ENCODE peak calls at places on chromosomes 5 and 9, in five cellular contexts. N is RWPE1, H is pancreas, X is testis, E is dorsolateral prefrontal cortex. V is an unnamed sample.

GRCh38 chr9:101094686-101095085 is 66.2 kb downstream of the PLPPR1 start:
- DNase-seq in N (no peak), H (no peak), X (no peak), E (no peak), V (no peak)

GRCh38 chr5:84564311-84564710 is 179.6 kb upstream of the EDIL3 start:
- DNase-seq in N (no peak), H (no peak), X (no peak), E (no peak), V (no peak)

GRCh38 chr5:63963080-63963735 is 963 bp upstream of the HTR1A start:
- DNase-seq in N (peak), H (no peak), X (peak), E (peak), V (no peak)

GRCh38 chr5:74578356-74579044 is 62.0 kb downstream of the ENC1 start:
- DNase-seq in N (no peak), H (no peak), X (no peak), E (no peak), V (no peak)

GRCh38 chr9:134493471-134494272 is 147.9 kb upstream of the COL5A1 start:
- DNase-seq in N (no peak), H (peak), X (no peak), E (no peak), V (no peak)

GRCh38 chr9:13992136-13992798 is 321.7 kb downstream of the NFIB start:
- DNase-seq in N (no peak), H (no peak), X (no peak), E (no peak), V (no peak)

GRCh38 chr5:112492291-112492690 is 73.2 kb upstream of the EPB41L4A start:
- DNase-seq in N (peak), H (no peak), X (peak), E (peak), V (peak)

GRCh38 chr5:4882186-4882585 is 257.9 kb upstream of the ADAMTS16 start:
- DNase-seq in N (no peak), H (no peak), X (no peak), E (no peak), V (no peak)

GRCh38 chr5:34521628-34522290 is 134.4 kb upstream of the RAI14 start:
- DNase-seq in N (no peak), H (no peak), X (no peak), E (no peak), V (no peak)

DNA sequence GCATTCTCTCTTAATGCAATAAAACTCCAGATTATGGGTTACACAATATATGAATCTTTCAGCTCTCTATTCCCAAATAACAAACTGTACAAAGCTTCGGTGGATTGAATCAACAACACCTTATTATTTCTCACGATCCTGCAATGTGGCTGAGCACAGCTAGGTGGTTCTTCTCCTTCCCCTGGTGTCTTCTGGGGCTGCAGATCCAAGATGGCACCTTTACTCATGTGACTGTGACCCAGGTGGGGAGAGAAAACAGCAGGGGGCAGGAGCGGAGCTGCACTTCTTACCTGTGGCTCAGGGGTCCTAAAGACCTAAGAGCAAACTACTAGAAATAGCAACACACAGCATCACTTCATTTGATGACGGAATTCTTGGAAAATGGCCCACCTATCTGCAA is 233.1 kb downstream of the IRX1 start:
- DNase-seq in N (no peak), H (no peak), X (no peak), E (no peak), V (no peak)
- TF ChIP-seq CTCF in N (no peak), H (no peak), X (no peak), E (no peak), V (no peak)

DNA sequence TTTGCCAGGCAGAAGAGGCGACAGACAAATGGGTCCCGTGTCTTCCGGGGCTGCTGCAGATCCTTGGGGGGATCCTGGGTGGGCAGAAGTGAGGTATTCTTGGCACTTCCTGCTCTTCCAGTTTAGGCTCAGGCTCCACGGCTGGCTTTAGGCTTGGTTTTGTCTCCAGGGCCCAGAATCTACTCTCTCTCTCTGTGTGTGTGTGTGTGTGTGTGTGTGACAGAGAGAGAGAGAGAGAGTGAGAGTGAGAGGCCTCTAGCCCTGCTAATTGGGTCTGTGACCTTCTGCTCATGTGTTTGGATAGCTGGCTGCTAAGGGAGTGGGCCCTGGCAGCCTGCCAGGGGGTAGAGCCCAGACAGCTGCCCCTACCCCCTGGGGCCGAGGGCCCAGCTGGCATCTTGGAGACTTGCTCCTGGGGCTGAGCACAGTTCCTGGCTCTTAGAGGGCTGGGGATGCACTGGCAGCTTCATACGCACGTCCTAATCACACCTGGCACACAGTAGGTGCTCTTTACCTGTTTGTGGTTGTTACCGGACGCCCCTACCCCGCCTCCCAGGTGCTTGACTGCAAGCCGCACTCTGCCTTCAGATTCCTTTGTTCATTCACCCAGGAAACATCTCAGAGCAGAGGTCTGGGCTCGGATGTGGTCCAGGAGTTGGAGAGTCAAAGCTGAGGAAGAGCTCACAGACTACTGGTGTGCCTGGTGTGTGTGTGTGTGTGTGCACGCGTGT is 39.4 kb downstream of the CRB2 start:
- DNase-seq in N (no peak), H (no peak), X (no peak), E (no peak), V (no peak)
- H3K27ac ChIP-seq in N (no peak), H (no peak), X (no peak), E (no peak), V (no peak)

DNA sequence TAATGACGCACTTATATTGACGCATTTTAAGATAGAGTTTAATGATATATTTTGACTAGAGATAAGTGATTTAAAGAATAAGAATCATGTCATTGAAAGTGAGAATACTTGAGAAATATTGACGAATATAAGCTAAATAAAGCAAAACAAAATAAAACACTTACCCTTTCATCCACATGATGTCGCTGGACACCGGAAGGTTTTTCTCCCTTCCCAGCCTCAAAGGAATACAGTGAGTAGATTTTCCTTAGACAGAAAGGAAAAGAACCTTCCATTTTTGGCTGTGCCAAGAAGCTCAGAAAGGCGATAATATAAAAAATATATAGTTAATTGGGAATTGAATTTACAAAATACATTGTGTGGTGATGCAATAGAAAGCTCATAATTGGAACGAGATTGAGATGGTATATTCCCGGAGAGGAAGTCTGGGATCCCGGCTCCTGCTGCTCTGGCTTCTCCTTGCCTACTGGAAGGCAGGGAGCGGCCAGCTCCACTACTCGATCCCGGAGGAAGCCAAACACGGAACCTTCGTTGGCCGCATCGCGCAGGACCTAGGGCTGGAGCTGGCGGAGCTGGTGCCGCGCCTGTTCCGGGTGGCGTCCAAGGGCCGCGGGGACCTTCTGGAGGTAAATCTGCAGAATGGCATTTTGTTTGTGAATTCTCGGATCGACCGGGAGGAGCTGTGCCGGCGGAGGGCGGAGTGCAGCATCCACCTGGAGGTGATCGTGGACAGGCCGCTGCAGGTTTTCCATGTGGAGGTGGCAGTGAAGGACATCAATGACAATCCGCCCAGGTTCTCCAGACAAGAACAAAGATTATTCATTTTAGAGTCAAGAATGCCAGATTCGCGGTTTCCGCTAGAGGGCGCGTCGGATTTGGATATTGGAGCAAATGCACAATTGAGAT is at the start of gene PCDHA5:
- DNase-seq in N (no peak), H (no peak), X (peak), E (peak), V (no peak)
- TF ChIP-seq CTCF in N (peak), H (no peak), X (peak), E (peak), V (peak)

DNA sequence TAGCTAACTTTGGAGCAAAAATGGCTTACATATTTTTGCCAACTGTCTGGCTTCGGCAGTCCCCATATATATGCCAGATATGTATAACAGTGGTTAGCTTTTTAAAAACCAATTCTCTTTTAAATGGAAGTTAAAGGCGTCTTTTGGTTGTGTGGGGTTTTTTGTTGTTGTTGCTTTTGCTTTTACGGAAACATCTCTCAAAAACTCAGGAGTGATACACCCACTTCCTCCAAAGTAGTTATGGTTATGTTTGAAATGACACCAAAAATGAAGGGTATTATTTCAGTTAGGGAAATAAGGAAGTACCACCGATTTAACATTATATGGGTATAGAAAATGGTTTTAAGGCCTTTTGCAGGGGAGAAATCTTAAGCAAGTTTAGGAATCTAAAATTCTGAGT is 2.3 kb downstream of the CNOT8 start:
- DNase-seq in N (no peak), H (no peak), X (no peak), E (no peak), V (no peak)
- H3K27ac ChIP-seq in N (no peak), H (no peak), X (peak), E (peak), V (peak)

GRCh38 chr9:99012957-99013512 is 69.3 kb downstream of the COL15A1 start:
- DNase-seq in N (no peak), H (no peak), X (no peak), E (no peak), V (no peak)
- TF ChIP-seq CTCF in N (no peak), H (no peak), X (peak), E (peak), V (peak)

DNA sequence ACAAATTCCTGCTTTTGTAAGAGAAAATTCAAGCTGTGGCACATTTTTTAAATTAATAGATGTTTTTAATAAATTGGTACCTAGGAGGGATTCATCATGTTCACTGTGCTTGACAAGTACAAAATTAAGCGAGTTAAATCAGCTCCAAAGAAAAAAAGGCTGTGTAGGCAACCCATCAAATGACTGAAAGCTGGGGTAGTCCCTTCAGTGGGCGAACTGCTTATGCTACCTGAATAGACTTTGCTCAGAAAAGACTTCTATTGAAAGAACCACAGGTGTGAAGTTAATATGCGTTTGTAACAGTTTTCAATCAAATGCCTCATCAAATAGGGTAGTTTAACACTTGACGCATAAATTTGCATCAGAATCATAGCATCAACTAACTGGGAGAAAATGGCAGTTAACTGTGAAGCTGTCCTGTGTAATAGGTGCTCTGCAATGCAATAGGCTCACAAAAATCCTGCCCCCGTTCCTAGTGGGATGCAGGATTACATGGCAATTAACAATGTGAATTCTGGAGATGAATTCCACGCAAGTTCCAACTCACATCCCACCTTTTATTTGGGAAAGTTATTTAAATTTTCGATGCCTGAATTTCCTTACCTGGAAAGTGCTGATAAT is 14.4 kb upstream of the ARL15 start:
- DNase-seq in N (no peak), H (no peak), X (no peak), E (no peak), V (no peak)
- H3K27ac ChIP-seq in N (no peak), H (no peak), X (no peak), E (no peak), V (no peak)

GRCh38 chr5:90849939-90850338 is 291.3 kb downstream of the ADGRV1 start:
- DNase-seq in N (no peak), H (no peak), X (no peak), E (no peak), V (no peak)
- TF ChIP-seq CTCF in N (no peak), H (no peak), X (no peak), E (no peak), V (no peak)

DNA sequence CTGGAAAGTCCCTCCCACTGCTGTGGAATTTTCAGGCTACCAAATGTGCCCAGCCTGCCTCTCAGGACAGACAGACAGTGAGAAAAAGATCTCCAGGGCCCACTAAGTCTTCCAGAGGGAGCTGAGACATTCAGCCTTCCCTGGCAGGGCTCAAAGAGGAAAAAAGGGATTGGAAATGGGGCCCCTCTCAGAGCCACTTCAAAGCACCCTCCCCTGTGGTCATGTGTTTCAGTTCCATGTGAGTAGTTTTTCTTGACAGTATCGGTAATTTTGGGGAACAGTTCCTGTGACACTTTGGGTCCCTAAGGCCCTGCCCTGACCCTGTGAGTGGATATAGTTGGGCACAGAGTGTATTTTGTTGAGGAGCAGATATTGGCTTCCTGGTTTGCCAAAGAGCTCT is 25.0 kb downstream of the LARP1 start:
- DNase-seq in N (no peak), H (no peak), X (no peak), E (no peak), V (no peak)
- H3K27ac ChIP-seq in N (peak), H (no peak), X (peak), E (no peak), V (no peak)